ENCODE peak calls at places on chromosomes 4 and X, in six cellular contexts. One of them, this sample, is unnamed.

GRCh38 chrX:104445591-104445990 is 120.4 kb upstream of the IL1RAPL2 start:
- DNase-seq in transverse colon: no peak
- DNase-seq in GM12878: no peak
- DNase-seq in SK-N-SH: no peak
- DNase-seq in K562: no peak
- DNase-seq in esophagus muscularis mucosa: no peak
- DNase-seq in this sample: no peak

GRCh38 chr4:110586137-110586850 is 36.6 kb downstream of the PITX2 start:
- DNase-seq in transverse colon: no peak
- DNase-seq in GM12878: no peak
- DNase-seq in SK-N-SH: peak; percentile 37
- DNase-seq in K562: no peak
- DNase-seq in esophagus muscularis mucosa: no peak
- DNase-seq in this sample: no peak

GRCh38 chrX:29652484-29652883 is 562.9 kb upstream of the MAGEB2 start:
- DNase-seq in transverse colon: no peak
- DNase-seq in GM12878: no peak
- DNase-seq in SK-N-SH: no peak
- DNase-seq in K562: no peak
- DNase-seq in esophagus muscularis mucosa: no peak
- DNase-seq in this sample: no peak

GRCh38 chr4:51960486-51960885 is 59.7 kb downstream of the LRRC66 start:
- DNase-seq in transverse colon: peak; percentile 22
- DNase-seq in GM12878: no peak
- DNase-seq in SK-N-SH: no peak
- DNase-seq in K562: no peak
- DNase-seq in esophagus muscularis mucosa: no peak
- DNase-seq in this sample: no peak

GRCh38 chrX:10077425-10078188 is 79.2 kb upstream of the CLCN4 start:
- DNase-seq in transverse colon: no peak
- DNase-seq in GM12878: no peak
- DNase-seq in SK-N-SH: no peak
- DNase-seq in K562: no peak
- DNase-seq in esophagus muscularis mucosa: no peak
- DNase-seq in this sample: no peak

GRCh38 chrX:66176134-66176533 is 12.1 kb downstream of the HEPH start:
- DNase-seq in transverse colon: no peak
- DNase-seq in GM12878: no peak
- DNase-seq in SK-N-SH: no peak
- DNase-seq in K562: no peak
- DNase-seq in esophagus muscularis mucosa: no peak
- DNase-seq in this sample: no peak

GRCh38 chr4:16659120-16659519 is 239.3 kb downstream of the LDB2 start:
- DNase-seq in transverse colon: no peak
- DNase-seq in GM12878: no peak
- DNase-seq in SK-N-SH: peak; percentile 13
- DNase-seq in K562: no peak
- DNase-seq in esophagus muscularis mucosa: peak; percentile 26
- DNase-seq in this sample: no peak

GRCh38 chrX:132193872-132194574 is 25.2 kb downstream of the RAP2C start:
- DNase-seq in transverse colon: no peak
- DNase-seq in GM12878: no peak
- DNase-seq in SK-N-SH: no peak
- DNase-seq in K562: no peak
- DNase-seq in esophagus muscularis mucosa: no peak
- DNase-seq in this sample: no peak

GRCh38 chrX:109797311-109797975 is 64.4 kb upstream of the ACSL4 start:
- DNase-seq in transverse colon: no peak
- DNase-seq in GM12878: no peak
- DNase-seq in SK-N-SH: peak; percentile 47
- DNase-seq in K562: no peak
- DNase-seq in esophagus muscularis mucosa: no peak
- DNase-seq in this sample: no peak

GRCh38 chr4:132956951-132957350 is 192.1 kb upstream of the PCDH10 start:
- DNase-seq in transverse colon: no peak
- DNase-seq in GM12878: no peak
- DNase-seq in SK-N-SH: no peak
- DNase-seq in K562: no peak
- DNase-seq in esophagus muscularis mucosa: no peak
- DNase-seq in this sample: no peak

GRCh38 chr4:185685804-185686203 is 126.2 kb downstream of the SORBS2 start:
- DNase-seq in transverse colon: no peak
- DNase-seq in GM12878: no peak
- DNase-seq in SK-N-SH: no peak
- DNase-seq in K562: no peak
- DNase-seq in esophagus muscularis mucosa: no peak
- DNase-seq in this sample: no peak

GRCh38 chr4:7628432-7628831 is 193.7 kb upstream of the PSAPL1 start:
- DNase-seq in transverse colon: no peak
- DNase-seq in GM12878: no peak
- DNase-seq in SK-N-SH: no peak
- DNase-seq in K562: no peak
- DNase-seq in esophagus muscularis mucosa: no peak
- DNase-seq in this sample: no peak

GRCh38 chr4:68348577-68348976 is 1.3 kb downstream of the YTHDC1 start:
- DNase-seq in transverse colon: no peak
- DNase-seq in GM12878: no peak
- DNase-seq in SK-N-SH: no peak
- DNase-seq in K562: no peak
- DNase-seq in esophagus muscularis mucosa: no peak
- DNase-seq in this sample: no peak

GRCh38 chr4:39685990-39686389 is 11.9 kb upstream of the UBE2K start:
- DNase-seq in transverse colon: no peak
- DNase-seq in GM12878: no peak
- DNase-seq in SK-N-SH: no peak
- DNase-seq in K562: no peak
- DNase-seq in esophagus muscularis mucosa: no peak
- DNase-seq in this sample: no peak

GRCh38 chrX:47224266-47224895 is 5.9 kb downstream of the CDK16 start:
- DNase-seq in transverse colon: no peak
- DNase-seq in GM12878: no peak
- DNase-seq in SK-N-SH: no peak
- DNase-seq in K562: no peak
- DNase-seq in esophagus muscularis mucosa: no peak
- DNase-seq in this sample: no peak

DNA sequence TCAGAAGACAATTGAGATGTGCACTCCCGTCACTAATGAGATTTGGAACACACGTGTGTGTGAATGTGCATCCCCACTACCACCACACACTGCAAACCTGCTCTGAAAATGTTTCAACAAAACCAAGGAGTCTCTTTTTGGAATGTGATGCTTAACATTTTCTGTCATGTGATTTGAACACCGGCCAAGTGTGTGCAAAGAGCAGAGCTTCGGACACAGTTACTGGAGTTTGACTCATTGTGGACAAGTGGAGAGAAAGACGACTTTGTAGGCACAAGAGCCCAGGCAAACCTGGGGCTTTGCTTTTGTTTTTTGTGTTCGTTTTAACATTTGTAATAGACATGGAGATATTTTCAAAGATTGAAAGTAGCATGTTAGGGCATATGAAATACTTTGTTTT is 49.2 kb downstream of the CCKAR start:
- DNase-seq in transverse colon: no peak
- DNase-seq in GM12878: no peak
- DNase-seq in SK-N-SH: no peak
- DNase-seq in K562: no peak
- DNase-seq in esophagus muscularis mucosa: no peak
- DNase-seq in this sample: no peak
- TF ChIP-seq POLR2AphosphoS5 in transverse colon: no peak
- TF ChIP-seq POLR2AphosphoS5 in GM12878: peak; percentile 33
- TF ChIP-seq POLR2AphosphoS5 in SK-N-SH: no peak
- TF ChIP-seq POLR2AphosphoS5 in K562: no peak
- TF ChIP-seq POLR2AphosphoS5 in esophagus muscularis mucosa: peak; percentile 9
- TF ChIP-seq POLR2AphosphoS5 in this sample: peak; percentile 23

GRCh38 chrX:23398570-23398969 is 63.9 kb downstream of the PTCHD1 start:
- DNase-seq in transverse colon: no peak
- DNase-seq in GM12878: no peak
- DNase-seq in SK-N-SH: no peak
- DNase-seq in K562: no peak
- DNase-seq in esophagus muscularis mucosa: no peak
- DNase-seq in this sample: no peak

DNA sequence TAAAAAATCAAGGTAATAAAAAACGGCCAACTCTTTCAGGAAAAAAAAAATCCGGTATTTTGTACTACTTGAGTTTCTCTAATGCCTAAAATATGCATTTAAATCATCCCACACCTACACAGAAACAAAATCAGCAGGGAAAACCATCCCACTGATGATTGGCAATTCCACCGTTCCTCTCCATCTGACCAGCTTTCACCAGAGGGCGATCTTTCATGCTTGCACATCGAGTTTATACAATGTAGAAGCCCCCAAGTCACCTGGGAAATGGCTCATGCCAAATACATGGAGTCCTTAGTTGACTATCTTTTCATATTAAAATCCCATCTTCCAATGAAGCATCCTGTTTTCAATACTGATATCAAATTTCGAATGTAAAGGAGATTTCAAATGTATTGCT is 69.2 kb downstream of the PTCHD1 start:
- DNase-seq in transverse colon: no peak
- DNase-seq in GM12878: no peak
- DNase-seq in SK-N-SH: peak; percentile 17
- DNase-seq in K562: no peak
- DNase-seq in esophagus muscularis mucosa: no peak
- DNase-seq in this sample: no peak
- TF ChIP-seq CTCF in transverse colon: no peak
- TF ChIP-seq CTCF in GM12878: peak; percentile 6
- TF ChIP-seq CTCF in SK-N-SH: peak; percentile 34
- TF ChIP-seq CTCF in K562: peak; percentile 14
- TF ChIP-seq CTCF in esophagus muscularis mucosa: no peak
- TF ChIP-seq CTCF in this sample: no peak

DNA sequence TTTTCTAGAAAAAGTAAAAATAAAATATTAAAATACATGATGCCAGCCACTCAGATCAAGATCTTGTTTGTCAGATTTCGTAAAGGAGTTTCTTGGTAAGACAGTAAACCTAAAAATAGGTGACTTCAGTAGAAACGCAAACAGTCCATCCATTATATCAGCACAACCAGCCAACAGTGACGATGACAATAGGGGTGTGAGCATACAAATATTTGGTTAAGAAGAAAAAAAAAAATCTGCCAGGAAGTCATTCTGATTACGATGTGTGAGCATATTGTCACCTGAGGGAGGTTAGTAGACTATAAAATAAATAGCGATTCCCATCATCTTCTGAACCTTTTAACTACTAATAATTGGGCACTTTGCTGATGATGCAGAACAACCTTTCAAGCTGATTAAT is 37.6 kb downstream of the SLC7A11 start:
- DNase-seq in transverse colon: no peak
- DNase-seq in GM12878: no peak
- DNase-seq in SK-N-SH: no peak
- DNase-seq in K562: no peak
- DNase-seq in esophagus muscularis mucosa: no peak
- DNase-seq in this sample: no peak
- TF ChIP-seq EP300 in transverse colon: no peak
- TF ChIP-seq EP300 in GM12878: no peak
- TF ChIP-seq EP300 in SK-N-SH: no peak
- TF ChIP-seq EP300 in K562: no peak
- TF ChIP-seq EP300 in esophagus muscularis mucosa: no peak
- TF ChIP-seq EP300 in this sample: no peak

GRCh38 chrX:35244088-35244741 is 301.6 kb downstream of the FAM47B start:
- DNase-seq in transverse colon: no peak
- DNase-seq in GM12878: no peak
- DNase-seq in SK-N-SH: no peak
- DNase-seq in K562: no peak
- DNase-seq in esophagus muscularis mucosa: no peak
- DNase-seq in this sample: no peak

DNA sequence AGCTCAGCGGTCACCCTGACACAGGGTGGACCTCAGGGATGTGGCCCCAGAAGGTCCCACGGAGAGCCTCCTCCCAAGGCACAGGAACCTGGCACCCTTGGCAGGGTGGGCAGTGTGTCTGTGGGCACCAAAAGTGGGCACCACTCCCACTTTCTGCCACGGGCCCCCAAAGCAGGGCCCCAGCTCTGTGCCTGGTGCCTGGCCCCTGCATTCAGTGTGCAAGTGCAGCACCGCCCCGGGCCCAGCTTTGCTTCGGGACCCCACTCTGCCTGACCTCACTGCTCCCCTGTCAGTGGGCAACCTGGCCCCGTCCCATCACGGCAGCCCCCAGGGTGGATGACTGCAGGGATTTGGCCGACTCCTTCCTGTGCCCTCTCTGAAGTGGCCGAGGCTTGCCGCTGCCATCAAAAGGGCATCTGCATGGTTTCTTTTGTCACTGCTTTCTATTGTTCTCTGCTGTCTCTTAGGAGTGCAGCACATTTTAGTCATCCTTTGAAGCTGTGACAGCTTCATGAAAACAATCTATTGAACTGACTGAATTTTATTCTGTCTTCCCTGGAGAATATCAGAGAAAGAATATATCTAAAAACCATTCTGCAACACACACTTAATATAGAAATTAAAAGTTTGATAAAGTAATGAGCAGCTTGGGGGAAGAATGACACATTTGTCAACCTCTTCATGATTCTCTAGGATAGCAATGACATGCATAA is 302.4 kb downstream of the FAM47B start:
- DNase-seq in transverse colon: no peak
- DNase-seq in GM12878: no peak
- DNase-seq in SK-N-SH: no peak
- DNase-seq in K562: no peak
- DNase-seq in esophagus muscularis mucosa: no peak
- DNase-seq in this sample: no peak
- TF ChIP-seq POLR2AphosphoS5 in transverse colon: no peak
- TF ChIP-seq POLR2AphosphoS5 in GM12878: no peak
- TF ChIP-seq POLR2AphosphoS5 in SK-N-SH: no peak
- TF ChIP-seq POLR2AphosphoS5 in K562: no peak
- TF ChIP-seq POLR2AphosphoS5 in esophagus muscularis mucosa: no peak
- TF ChIP-seq POLR2AphosphoS5 in this sample: no peak

GRCh38 chrX:50920132-50920531 is 9.6 kb downstream of the BMP15 start:
- DNase-seq in transverse colon: no peak
- DNase-seq in GM12878: no peak
- DNase-seq in SK-N-SH: no peak
- DNase-seq in K562: no peak
- DNase-seq in esophagus muscularis mucosa: no peak
- DNase-seq in this sample: no peak
- TF ChIP-seq CTCF in transverse colon: peak; percentile 31
- TF ChIP-seq CTCF in GM12878: no peak
- TF ChIP-seq CTCF in SK-N-SH: peak; percentile 60
- TF ChIP-seq CTCF in K562: peak; percentile 47
- TF ChIP-seq CTCF in esophagus muscularis mucosa: peak; percentile 14
- TF ChIP-seq CTCF in this sample: no peak

DNA sequence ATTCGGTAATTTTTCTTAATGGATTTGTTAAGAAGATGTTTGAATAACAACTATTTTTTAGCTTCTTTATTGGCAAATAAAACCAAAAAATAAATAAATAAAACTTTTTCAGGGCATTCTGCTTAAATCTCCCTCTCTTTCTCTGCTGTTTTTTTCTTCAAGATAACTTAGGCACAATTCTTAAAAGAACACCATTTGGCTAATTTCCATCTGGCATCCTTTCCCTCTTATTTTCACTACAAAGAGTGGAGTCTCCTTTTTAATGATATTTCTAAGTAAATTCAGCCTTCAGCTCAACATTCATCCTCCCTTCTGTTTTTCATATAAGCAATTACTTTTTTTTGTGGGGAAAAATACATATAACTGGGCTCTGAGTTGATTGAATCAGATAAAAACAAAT is 88.1 kb downstream of the PCDH7 start:
- DNase-seq in transverse colon: no peak
- DNase-seq in GM12878: no peak
- DNase-seq in SK-N-SH: no peak
- DNase-seq in K562: no peak
- DNase-seq in esophagus muscularis mucosa: no peak
- DNase-seq in this sample: no peak
- TF ChIP-seq EP300 in transverse colon: no peak
- TF ChIP-seq EP300 in GM12878: no peak
- TF ChIP-seq EP300 in SK-N-SH: no peak
- TF ChIP-seq EP300 in K562: no peak
- TF ChIP-seq EP300 in esophagus muscularis mucosa: no peak
- TF ChIP-seq EP300 in this sample: no peak

GRCh38 chr4:74755486-74755885 is 38.8 kb downstream of the BTC start:
- DNase-seq in transverse colon: peak; percentile 8
- DNase-seq in GM12878: no peak
- DNase-seq in SK-N-SH: no peak
- DNase-seq in K562: no peak
- DNase-seq in esophagus muscularis mucosa: no peak
- DNase-seq in this sample: peak; percentile 76
- TF ChIP-seq POLR2AphosphoS5 in transverse colon: no peak
- TF ChIP-seq POLR2AphosphoS5 in GM12878: no peak
- TF ChIP-seq POLR2AphosphoS5 in SK-N-SH: no peak
- TF ChIP-seq POLR2AphosphoS5 in K562: no peak
- TF ChIP-seq POLR2AphosphoS5 in esophagus muscularis mucosa: no peak
- TF ChIP-seq POLR2AphosphoS5 in this sample: peak; percentile 30

This sample was measured in sigmoid colon.